ENCODE peak calls at places on chromosome 1, in ten cellular contexts. H, E, J, I, L, B, Q, A, D and C are unnamed samples.

GRCh38 chr1:75171876-75172275 is 37.7 kb downstream of the LHX8 start:
- DNase-seq in B (no peak), H (no peak), L (no peak), J (no peak), D (no peak), Q (no peak), E (no peak), A (no peak), I (no peak), C (no peak)

GRCh38 chr1:53080769-53081168 is 18.8 kb downstream of the PODN start:
- DNase-seq in E (no peak), B (peak), I (no peak), J (no peak), A (no peak), Q (no peak), H (no peak), L (no peak), D (no peak), C (no peak)

GRCh38 chr1:206769331-206769731 is 1.2 kb upstream of the IL19 start:
- DNase-seq in A (no peak), Q (no peak), E (no peak), H (peak), B (no peak), I (no peak), D (no peak), L (no peak), J (no peak), C (no peak)

GRCh38 chr1:177913762-177914540 is 55.9 kb downstream of the SEC16B start:
- DNase-seq in A (peak), H (no peak), E (peak), J (no peak), D (peak), B (no peak), L (peak), I (no peak), Q (peak), C (peak)

GRCh38 chr1:88191917-88192316 is 492.2 kb upstream of the PKN2 start:
- DNase-seq in J (no peak), D (no peak), H (peak), Q (no peak), I (no peak), A (no peak), L (no peak), E (no peak), B (no peak), C (no peak)

GRCh38 chr1:171160181-171160580 is 24.9 kb upstream of the FMO2 start:
- DNase-seq in A (no peak), L (no peak), H (no peak), B (no peak), E (peak), Q (no peak), I (no peak), J (no peak), D (no peak), C (no peak)

GRCh38 chr1:36986241-36986955 is 47.9 kb downstream of the GRIK3 start:
- DNase-seq in D (no peak), J (no peak), Q (no peak), I (no peak), E (no peak), A (no peak), B (no peak), L (no peak), H (no peak), C (no peak)

GRCh38 chr1:61143821-61144220 is 61.5 kb downstream of the NFIA start:
- DNase-seq in J (no peak), H (no peak), A (no peak), L (no peak), E (no peak), Q (no peak), D (no peak), B (no peak), I (no peak), C (no peak)

GRCh38 chr1:156368889-156369684 is at the start of gene RHBG:
- DNase-seq in E (peak), Q (no peak), A (no peak), H (no peak), J (no peak), B (peak), D (peak), I (no peak), L (no peak), C (peak)

GRCh38 chr1:18529714-18530113 is 49.0 kb downstream of the KLHDC7A start:
- DNase-seq in A (no peak), H (no peak), L (no peak), Q (no peak), J (no peak), I (no peak), E (no peak), B (no peak), D (no peak), C (no peak)

GRCh38 chr1:6117064-6117463 is 63.1 kb downstream of the CHD5 start:
- DNase-seq in A (no peak), E (no peak), Q (no peak), D (no peak), L (no peak), I (no peak), B (no peak), H (no peak), J (no peak), C (no peak)

GRCh38 chr1:79104617-79105016 is 98.1 kb upstream of the ADGRL4 start:
- DNase-seq in E (no peak), B (no peak), I (no peak), L (no peak), A (no peak), D (no peak), J (no peak), Q (no peak), H (no peak), C (no peak)

GRCh38 chr1:202319381-202320080 is 22.2 kb downstream of the UBE2T start:
- DNase-seq in Q (no peak), I (no peak), A (peak), J (no peak), D (no peak), L (no peak), B (no peak), H (no peak), E (no peak), C (no peak)